ENCODE peak calls at places on chromosome 4, in four cellular contexts. L is kidney tubule cell, S is type B pancreatic cell, R is ovary. J is an unnamed sample.

GRCh38 chr4:148901075-148901705 is 459.0 kb upstream of the NR3C2 start:
- DNase-seq in L (no peak), S (no peak), R (no peak), J (no peak)

GRCh38 chr4:163748474-163748873 is 254.0 kb downstream of the TMA16 start:
- DNase-seq in S (no peak), L (peak; percentile 3), R (no peak), J (no peak)

GRCh38 chr4:107854326-107855030 is 29.7 kb downstream of the SGMS2 start:
- DNase-seq in S (no peak), R (no peak), L (peak; percentile 23), J (no peak)

GRCh38 chr4:151922811-151923210 is 162.0 kb upstream of the GATB start:
- DNase-seq in S (no peak), R (no peak), L (no peak), J (no peak)

GRCh38 chr4:18042754-18043153 is 21.2 kb upstream of the LCORL start:
- DNase-seq in L (no peak), S (no peak), R (no peak), J (no peak)

GRCh38 chr4:104901438-104901837 is 245.2 kb upstream of the TET2 start:
- DNase-seq in R (no peak), S (no peak), L (no peak), J (no peak)

GRCh38 chr4:159484861-159485260 is 382.0 kb downstream of the RAPGEF2 start:
- DNase-seq in L (no peak), S (no peak), R (no peak), J (no peak)

GRCh38 chr4:36043901-36044300 is 200.4 kb downstream of the ARAP2 start:
- DNase-seq in L (no peak), R (no peak), S (no peak), J (no peak)

GRCh38 chr4:88958080-88958479 is 98.9 kb downstream of the FAM13A start:
- DNase-seq in L (no peak), S (no peak), R (no peak), J (no peak)

GRCh38 chr4:155263480-155263879 is 55.0 kb downstream of the NPY2R start:
- DNase-seq in R (no peak), S (no peak), L (no peak), J (no peak)

GRCh38 chr4:13705521-13706035 is 78.1 kb upstream of the BOD1L1 start:
- DNase-seq in S (no peak), R (no peak), L (peak; percentile 96), J (no peak)

GRCh38 chr4:15963568-15963967 is 593 bp upstream of the FGFBP2 start:
- DNase-seq in R (no peak), S (no peak), L (no peak), J (no peak)

GRCh38 chr4:113665036-113665435 is 96.5 kb downstream of the CAMK2D start:
- DNase-seq in L (no peak), S (no peak), R (no peak), J (no peak)

GRCh38 chr4:164874791-164875190 is 2.2 kb upstream of the APELA start:
- DNase-seq in S (no peak), R (no peak), L (peak; percentile 13), J (no peak)

GRCh38 chr4:47667552-47667951 is 170.3 kb downstream of the CORIN start:
- DNase-seq in R (no peak), S (no peak), L (no peak), J (no peak)